ENCODE peak calls at places on chromosomes 2 and 18, in six cellular contexts. C is kidney, Z is AG04450, T is cardiac muscle cell, B is epithelial cell of proximal tubule, X is breast epithelium. V is an unnamed sample.
A peak's percentile ranks its signal among the peaks of the same experiment; 100 is the strongest.

GRCh38 chr2:62215306-62216064 is 19.6 kb downstream of the B3GNT2 start:
- DNase-seq in T (peak; percentile 28), B (no peak), X (no peak), Z (no peak), C (no peak), V (no peak)

GRCh38 chr18:46891742-46892214 is 25.5 kb downstream of the PIAS2 start:
- DNase-seq in X (no peak), B (no peak), Z (no peak), T (no peak), C (no peak), V (no peak)

GRCh38 chr2:213455316-213456008 is 171.2 kb downstream of the SPAG16 start:
- DNase-seq in X (no peak), C (peak; percentile 44), Z (no peak), T (no peak), B (no peak), V (no peak)

GRCh38 chr2:131081190-131081589 is 12.1 kb downstream of the FAM168B start:
- DNase-seq in T (no peak), C (no peak), X (no peak), Z (no peak), B (no peak), V (no peak)

GRCh38 chr18:13627639-13628038 is 98.7 kb downstream of the FAM210A start:
- DNase-seq in T (no peak), Z (no peak), C (no peak), B (no peak), X (peak; percentile 22), V (no peak)

GRCh38 chr18:39421319-39421718 is 1855.7 kb upstream of the CELF4 start:
- DNase-seq in Z (no peak), C (no peak), B (no peak), T (no peak), X (no peak), V (no peak)

GRCh38 chr2:190320696-190321095 is 1.1 kb upstream of the HIBCH start:
- DNase-seq in C (no peak), T (no peak), B (no peak), Z (no peak), X (no peak), V (no peak)

GRCh38 chr2:129906139-129906860 is 73.2 kb upstream of the RAB6C start:
- DNase-seq in Z (no peak), B (no peak), C (no peak), X (no peak), T (no peak), V (no peak)

GRCh38 chr2:211468217-211468616 is 911.8 kb downstream of the CPS1 start:
- DNase-seq in Z (no peak), B (no peak), T (no peak), C (no peak), X (no peak), V (no peak)

GRCh38 chr2:170029551-170029950 is 148.4 kb upstream of the MYO3B start:
- DNase-seq in T (no peak), Z (no peak), B (no peak), X (no peak), C (no peak), V (no peak)

GRCh38 chr2:62208082-62208757 is 12.3 kb downstream of the B3GNT2 start:
- DNase-seq in Z (no peak), X (no peak), B (no peak), C (no peak), T (no peak), V (no peak)

GRCh38 chr2:33395660-33396249 is 80.7 kb upstream of the RASGRP3 start:
- DNase-seq in B (no peak), T (peak; percentile 79), Z (no peak), X (no peak), C (no peak), V (no peak)

GRCh38 chr2:54595999-54596903 is 127.2 kb upstream of the EML6 start:
- DNase-seq in B (no peak), T (no peak), Z (no peak), X (no peak), C (no peak), V (no peak)

GRCh38 chr2:118882693-118883336 is 35.4 kb upstream of the EN1 start:
- DNase-seq in B (no peak), Z (no peak), C (no peak), T (peak; percentile 61), X (peak; percentile 60), V (peak; percentile 21)

GRCh38 chr2:180776924-180777323 is 203.5 kb upstream of the UBE2E3 start:
- DNase-seq in X (no peak), C (no peak), B (no peak), T (peak; percentile 73), Z (no peak), V (no peak)

GRCh38 chr2:197477764-197478163 is 21.9 kb downstream of the HSPD1 start:
- DNase-seq in X (no peak), T (no peak), B (no peak), Z (no peak), C (no peak), V (no peak)

GRCh38 chr2:69096326-69097095 is 83.5 kb downstream of the ANTXR1 start:
- DNase-seq in C (no peak), X (no peak), B (no peak), T (no peak), Z (no peak), V (no peak)

GRCh38 chr2:146992466-146992865 is 852.4 kb upstream of the ACVR2A start:
- DNase-seq in T (no peak), Z (no peak), B (no peak), C (no peak), X (no peak), V (no peak)

GRCh38 chr18:28040720-28041119 is 136.2 kb downstream of the CDH2 start:
- DNase-seq in C (no peak), X (no peak), Z (no peak), T (no peak), B (no peak), V (no peak)

GRCh38 chr2:129256642-129257041 is 722.8 kb upstream of the RAB6C start:
- DNase-seq in Z (no peak), X (no peak), C (no peak), B (no peak), T (no peak), V (no peak)

GRCh38 chr2:128401680-128402079 is 83.0 kb upstream of the HS6ST1 start:
- DNase-seq in T (no peak), X (no peak), Z (no peak), B (no peak), C (peak; percentile 18), V (no peak)

GRCh38 chr2:28626891-28627421 is 124.7 kb upstream of the PPP1CB start:
- DNase-seq in X (no peak), Z (peak; percentile 53), C (peak; percentile 73), T (peak; percentile 91), B (no peak), V (no peak)

GRCh38 chr2:8630676-8631464 is 51.0 kb upstream of the ID2 start:
- DNase-seq in C (peak; percentile 63), B (no peak), X (no peak), Z (no peak), T (no peak), V (no peak)

GRCh38 chr2:134736167-134736885 is 17.5 kb upstream of the TMEM163 start:
- DNase-seq in Z (no peak), X (no peak), B (peak; percentile 75), T (peak; percentile 78), C (no peak), V (no peak)

GRCh38 chr2:158112971-158113370 is 11.3 kb downstream of the UPP2 start:
- DNase-seq in C (no peak), X (no peak), T (no peak), B (no peak), Z (no peak), V (no peak)

GRCh38 chr2:148861367-148861766 is 13.7 kb upstream of the KIF5C start:
- DNase-seq in X (no peak), Z (no peak), B (no peak), T (no peak), C (no peak), V (no peak)

GRCh38 chr2:101281482-101281881 is 27.0 kb downstream of the RNF149 start:
- DNase-seq in T (no peak), Z (no peak), X (no peak), C (no peak), B (no peak), V (no peak)

GRCh38 chr2:208125242-208125641 is 918 bp upstream of the CRYGD start:
- DNase-seq in C (no peak), X (no peak), B (no peak), Z (no peak), T (no peak), V (no peak)
- H3K4me3 ChIP-seq in C (no peak overlapping the region), X (no peak overlapping the region), B (no peak overlapping the region), Z (no peak overlapping the region), T (no peak overlapping the region), V (no peak overlapping the region)

DNA sequence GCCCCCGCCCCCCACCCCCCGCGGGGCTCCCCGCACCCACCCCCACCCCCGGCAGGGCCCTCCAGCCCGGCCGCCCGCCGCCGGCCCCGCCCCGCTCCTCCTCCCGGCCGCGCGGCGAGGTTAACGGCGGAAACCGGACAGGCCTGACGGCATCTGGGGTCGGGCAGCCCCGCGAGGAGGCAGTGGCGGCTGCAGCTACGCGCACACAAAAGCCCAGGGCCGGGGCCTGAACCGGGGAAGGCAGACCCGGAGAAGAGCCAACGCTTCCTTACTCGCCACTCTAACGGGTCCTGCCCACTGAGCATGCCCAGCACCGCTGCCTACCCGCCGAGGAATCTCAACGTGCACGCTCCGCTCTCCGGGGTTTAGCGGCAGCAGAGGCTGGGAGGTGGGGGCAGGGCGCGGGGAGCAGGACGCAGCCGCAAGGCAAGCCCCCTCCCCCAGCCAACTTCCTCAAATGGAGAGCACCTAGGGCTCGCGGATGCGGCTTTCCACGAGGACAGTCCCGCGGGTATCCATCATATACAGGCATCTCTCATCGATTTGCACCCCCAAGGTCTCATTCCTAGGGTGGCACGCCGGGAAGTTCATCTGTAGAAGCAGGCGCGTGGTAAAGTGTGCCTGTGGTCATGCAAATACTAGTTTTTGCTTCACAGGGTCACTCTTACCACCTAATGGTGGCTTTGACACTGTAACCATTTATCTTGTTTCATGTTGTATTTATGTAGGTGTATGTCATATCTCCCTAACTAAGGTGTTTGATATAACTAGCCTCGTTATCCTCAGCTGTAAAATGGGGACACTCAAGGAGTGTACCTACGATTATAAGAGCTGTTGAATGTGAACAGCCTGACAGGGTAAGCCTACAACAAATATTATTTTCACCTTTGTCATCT is at the start of gene MEMO1:
- DNase-seq in B (peak; percentile 47), C (peak; percentile 98), Z (peak; percentile 88), X (peak; percentile 87), T (peak; percentile 96), V (peak; percentile 74)
- TF ChIP-seq CTCF in B (no peak), C (peak; percentile 2), Z (no peak), X (no peak), T (no peak), V (no peak)

GRCh38 chr2:235500761-235501662 is 7.2 kb downstream of the AGAP1 start:
- DNase-seq in C (no peak), Z (no peak), B (no peak), T (peak; percentile 61), X (no peak), V (no peak)
- H3K4me3 ChIP-seq in C (no peak overlapping the region), Z (no peak overlapping the region), B (peak overlapping the region; percentile 37), T (peak overlapping the region; percentile 18), X (no peak overlapping the region), V (peak overlapping the region; percentile 14)

GRCh38 chr2:232315923-232316299 is 62.6 kb upstream of the ALPP start:
- DNase-seq in B (no peak), T (no peak), Z (no peak), C (peak; percentile 55), X (no peak), V (no peak)

GRCh38 chr2:232316382-232317190 is 62.0 kb upstream of the ALPP start:
- DNase-seq in B (no peak), Z (no peak), X (no peak), C (no peak), T (no peak), V (no peak)

GRCh38 chr2:232319117-232320037 is 59.2 kb upstream of the ALPP start:
- DNase-seq in C (no peak), B (no peak), T (no peak), Z (no peak), X (peak; percentile 24), V (no peak)

GRCh38 chr2:232318175-232318855 is 60.2 kb upstream of the ALPP start:
- DNase-seq in T (no peak), X (peak; percentile 24), B (no peak), Z (no peak), C (no peak), V (no peak)

GRCh38 chr2:232315049-232315922 is 63.3 kb upstream of the ALPP start:
- DNase-seq in Z (peak; percentile 2), C (peak; percentile 81), B (no peak), T (peak; percentile 87), X (no peak), V (peak; percentile 85)
- TF ChIP-seq CTCF in Z (no peak), C (no peak), B (no peak), T (peak; percentile 23), X (peak; percentile 38), V (peak; percentile 46)

V was measured in AG09309.